ENCODE peak calls at places on chromosomes 4 and X, in eight cellular contexts. F, L, H, X, N, E, T and M are unnamed samples.

GRCh38 chr4:6196324-6196723 is 4.0 kb downstream of the JAKMIP1 start:
- DNase-seq in T (no peak), F (no peak), L (no peak), X (no peak), H (no peak), E (no peak), N (no peak), M (no peak)

GRCh38 chr4:127400736-127401346 is 231.9 kb upstream of the INTU start:
- DNase-seq in H (peak; percentile 83), X (no peak), T (peak; percentile 63), F (peak; percentile 62), L (peak; percentile 77), E (peak; percentile 86), N (no peak), M (peak; percentile 32)

GRCh38 chr4:166121897-166122296 is 248.9 kb downstream of the TLL1 start:
- DNase-seq in T (no peak), L (no peak), E (no peak), H (no peak), N (no peak), X (no peak), F (no peak), M (no peak)

GRCh38 chrX:124010157-124010556 is 48.7 kb downstream of the STAG2 start:
- DNase-seq in H (peak; percentile 7), E (no peak), N (no peak), T (no peak), F (no peak), X (no peak), L (no peak), M (no peak)

GRCh38 chrX:78104447-78105176 is 564 bp downstream of the PGK1 start:
- DNase-seq in L (no peak), X (peak; percentile 78), N (peak; percentile 79), H (peak; percentile 31), E (peak; percentile 58), T (no peak), F (peak; percentile 68), M (no peak)

GRCh38 chr4:98661356-98662054 is 3.1 kb upstream of the TSPAN5 start:
- DNase-seq in T (no peak), H (peak; percentile 58), E (peak; percentile 80), L (no peak), N (no peak), F (no peak), X (no peak), M (no peak)

GRCh38 chr4:104424368-104424921 is 70.2 kb downstream of the CXXC4 start:
- DNase-seq in X (no peak), E (peak; percentile 6), H (no peak), F (no peak), L (no peak), N (no peak), T (no peak), M (no peak)

GRCh38 chrX:105822138-105823091 is at the start of gene NRK:
- DNase-seq in F (no peak), H (no peak), N (peak; percentile 51), X (no peak), E (peak; percentile 31), L (peak; percentile 5), T (no peak), M (no peak)

GRCh38 chr4:20589436-20589835 is 110.8 kb upstream of the PACRGL start:
- DNase-seq in L (no peak), E (no peak), X (no peak), T (no peak), F (no peak), H (no peak), N (no peak), M (no peak)

GRCh38 chrX:34638116-34638515 is 19.0 kb downstream of the TMEM47 start:
- DNase-seq in N (no peak), T (peak; percentile 6), L (no peak), H (peak; percentile 54), F (no peak), X (no peak), E (peak; percentile 68), M (no peak)

GRCh38 chr4:48766393-48766792 is 13.7 kb downstream of the FRYL start:
- DNase-seq in F (no peak), X (no peak), T (no peak), L (no peak), H (no peak), E (no peak), N (no peak), M (no peak)

GRCh38 chr4:95465010-95465409 is 83.8 kb downstream of the UNC5C start:
- DNase-seq in N (no peak), X (no peak), H (no peak), L (peak; percentile 40), E (no peak), T (no peak), F (no peak), M (no peak)

GRCh38 chrX:76439188-76439587 is 11.7 kb downstream of the MAGEE1 start:
- DNase-seq in L (no peak), X (no peak), N (no peak), E (no peak), T (no peak), F (no peak), H (no peak), M (no peak)

GRCh38 chr4:4386736-4387392 is at the start of gene NSG1:
- DNase-seq in N (no peak), F (no peak), X (no peak), L (no peak), H (peak; percentile 18), E (no peak), T (no peak), M (no peak)

GRCh38 chr4:75658881-75659280 is 14.3 kb downstream of the G3BP2 start:
- DNase-seq in N (no peak), E (peak; percentile 37), X (no peak), T (no peak), H (peak; percentile 66), F (no peak), L (no peak), M (no peak)

GRCh38 chr4:5821665-5822358 is 71.1 kb downstream of the CRMP1 start:
- DNase-seq in F (no peak), H (no peak), X (no peak), N (no peak), E (no peak), L (no peak), T (no peak), M (no peak)

GRCh38 chrX:19699151-19699550 is 183.8 kb upstream of the MAP3K15 start:
- DNase-seq in F (no peak), N (no peak), L (no peak), X (no peak), H (no peak), E (no peak), T (no peak), M (no peak)

GRCh38 chr4:88177981-88178632 is 19.7 kb upstream of the ABCG2 start:
- DNase-seq in E (peak; percentile 71), T (peak; percentile 49), H (peak; percentile 85), F (no peak), X (peak; percentile 60), N (no peak), L (peak; percentile 61), M (peak; percentile 89)

GRCh38 chr4:26320159-26320452 is 708 bp upstream of the RBPJ start:
- DNase-seq in X (no peak), T (no peak), E (peak; percentile 43), L (no peak), H (peak; percentile 28), N (no peak), F (no peak), M (no peak)
- TF ChIP-seq CTCF in X (no peak), T (no peak), E (no peak), L (no peak), H (no peak), N (no peak), F (no peak), M (no peak)

DNA sequence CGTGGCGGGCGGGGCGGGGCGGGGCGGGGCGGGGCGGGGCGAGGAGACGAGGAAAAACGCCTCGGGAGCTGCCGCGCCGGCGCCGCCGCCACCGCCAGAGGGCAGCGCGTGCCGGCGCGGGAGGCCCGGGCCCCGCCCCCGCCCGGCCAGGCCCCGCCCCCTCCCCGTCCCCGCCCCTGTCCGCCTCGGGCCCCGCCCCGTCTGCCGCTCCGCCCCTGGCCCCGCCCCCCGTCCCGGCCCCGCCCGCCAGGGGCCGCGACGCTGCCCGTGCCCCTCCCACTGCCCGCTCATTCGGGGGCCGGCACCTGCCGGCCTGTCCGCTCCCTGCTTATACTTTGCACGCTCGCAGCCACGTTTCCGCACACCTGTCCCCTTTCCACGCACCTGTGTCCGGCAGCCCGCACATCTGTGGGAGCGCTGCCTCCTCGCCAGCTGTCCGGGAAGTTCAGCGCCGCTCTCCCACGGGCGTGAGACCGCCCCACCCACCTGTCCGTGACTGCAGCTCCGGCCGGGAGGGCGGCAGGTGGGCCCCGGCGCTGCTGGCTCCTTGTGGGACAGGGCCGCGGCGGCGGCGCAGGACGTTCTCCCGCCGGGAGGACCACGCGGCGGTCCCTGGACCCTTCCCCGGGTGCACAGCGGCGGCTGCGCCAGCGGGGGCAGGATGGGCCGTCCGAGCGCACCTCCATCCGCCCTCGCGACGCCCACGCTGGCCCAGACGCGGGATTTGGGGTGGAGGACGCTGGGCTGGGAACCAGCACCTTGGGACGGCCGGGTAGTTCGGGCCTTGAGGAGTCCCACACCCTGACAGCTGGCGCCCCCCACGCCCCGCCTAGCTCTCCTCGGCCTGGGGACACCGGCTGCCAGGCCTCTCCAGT is 1.5 kb upstream of the FGFRL1 start:
- DNase-seq in E (peak; percentile 51), N (peak; percentile 89), T (no peak), H (peak; percentile 36), X (peak; percentile 79), L (peak; percentile 20), F (no peak), M (no peak)
- TF ChIP-seq CTCF in E (peak; percentile 7), N (no peak), T (no peak), H (peak; percentile 33), X (no peak), L (peak; percentile 26), F (no peak), M (peak; percentile 22)

DNA sequence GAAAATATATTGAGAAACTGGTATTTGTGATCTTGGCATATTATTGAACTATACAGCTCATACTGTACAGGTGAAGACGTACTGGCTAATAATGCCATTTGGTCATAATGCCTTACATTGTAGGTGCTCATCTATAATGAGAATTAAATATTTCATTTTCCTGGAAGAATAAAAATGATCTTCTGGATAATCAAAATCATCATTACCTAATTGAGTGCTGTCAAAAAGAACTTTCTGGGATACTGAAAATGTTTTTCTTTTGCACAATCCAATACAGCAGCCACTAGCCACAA is 4.1 kb downstream of the RASGEF1B start:
- DNase-seq in T (no peak), L (no peak), F (no peak), H (no peak), N (no peak), X (no peak), E (no peak), M (no peak)
- TF ChIP-seq CTCF in T (no peak), L (no peak), F (no peak), H (no peak), N (no peak), X (no peak), E (no peak), M (no peak)

GRCh38 chr4:154511990-154512389 is 20.4 kb upstream of the DCHS2 start:
- DNase-seq in F (no peak), T (no peak), L (no peak), N (no peak), H (no peak), E (no peak), X (no peak), M (no peak)

GRCh38 chr4:154503598-154503997 is 12.0 kb upstream of the DCHS2 start:
- DNase-seq in H (peak; percentile 5), X (no peak), F (no peak), T (no peak), E (peak; percentile 17), L (no peak), N (no peak), M (no peak)

GRCh38 chr4:154507170-154507569 is 15.6 kb upstream of the DCHS2 start:
- DNase-seq in T (no peak), H (no peak), E (no peak), X (no peak), F (no peak), L (no peak), N (no peak), M (peak; percentile 36)

GRCh38 chr4:154506253-154506652 is 14.7 kb upstream of the DCHS2 start:
- DNase-seq in X (no peak), E (peak; percentile 60), F (no peak), N (no peak), H (peak; percentile 13), L (peak; percentile 36), T (no peak), M (no peak)
- TF ChIP-seq CTCF in X (peak; percentile 27), E (peak; percentile 34), F (peak; percentile 26), N (peak; percentile 31), H (peak; percentile 35), L (peak; percentile 68), T (peak; percentile 33), M (peak; percentile 71)